ENCODE peak calls at places on chromosomes 4 and X, in nine cellular contexts. H is B cell, F is right lobe of liver, Y is astrocyte of the spinal cord, E is nephron progenitor cell, Q is WTC11, Z is right atrium auricular region, C is mesothelial cell of epicardium, W is hepatocyte. B is an unnamed sample.

GRCh38 chrX:25156323-25156722 is 140.6 kb upstream of the ARX start:
- DNase-seq in H (no peak), F (no peak), Y (peak), E (no peak), Q (no peak), Z (no peak), C (no peak), W (peak), B (no peak)

GRCh38 chr4:25531272-25531671 is 124.4 kb upstream of the SLC34A2 start:
- DNase-seq in H (no peak), F (no peak), Y (no peak), E (no peak), Q (no peak), Z (no peak), C (no peak), W (no peak), B (no peak)

GRCh38 chr4:114864060-114864459 is 249.4 kb downstream of the NDST4 start:
- DNase-seq in H (no peak), F (no peak), Y (no peak), E (no peak), Q (no peak), Z (no peak), C (no peak), W (no peak), B (no peak)

GRCh38 chr4:173937871-173938270 is 345.6 kb downstream of the FBXO8 start:
- DNase-seq in H (no peak), F (no peak), Y (no peak), E (no peak), Q (no peak), Z (no peak), C (no peak), W (no peak), B (no peak)

GRCh38 chr4:13919021-13919441 is 291.5 kb upstream of the BOD1L1 start:
- DNase-seq in H (no peak), F (no peak), Y (peak), E (no peak), Q (no peak), Z (no peak), C (no peak), W (peak), B (no peak)

GRCh38 chr4:176002007-176002623 is 63.5 kb upstream of the WDR17 start:
- DNase-seq in H (peak), F (peak), Y (no peak), E (peak), Q (peak), Z (no peak), C (no peak), W (peak), B (peak)

GRCh38 chr4:22324422-22324821 is 191.4 kb downstream of the ADGRA3 start:
- DNase-seq in H (no peak), F (no peak), Y (no peak), E (no peak), Q (no peak), Z (no peak), C (no peak), W (no peak), B (no peak)

GRCh38 chr4:5370286-5370685 is 319.0 kb downstream of the STK32B start:
- DNase-seq in H (no peak), F (no peak), Y (peak), E (no peak), Q (no peak), Z (peak), C (no peak), W (no peak), B (no peak)

GRCh38 chr4:3582091-3582475 is 49.9 kb upstream of the LRPAP1 start:
- DNase-seq in H (no peak), F (no peak), Y (no peak), E (no peak), Q (no peak), Z (no peak), C (no peak), W (no peak), B (no peak)

DNA sequence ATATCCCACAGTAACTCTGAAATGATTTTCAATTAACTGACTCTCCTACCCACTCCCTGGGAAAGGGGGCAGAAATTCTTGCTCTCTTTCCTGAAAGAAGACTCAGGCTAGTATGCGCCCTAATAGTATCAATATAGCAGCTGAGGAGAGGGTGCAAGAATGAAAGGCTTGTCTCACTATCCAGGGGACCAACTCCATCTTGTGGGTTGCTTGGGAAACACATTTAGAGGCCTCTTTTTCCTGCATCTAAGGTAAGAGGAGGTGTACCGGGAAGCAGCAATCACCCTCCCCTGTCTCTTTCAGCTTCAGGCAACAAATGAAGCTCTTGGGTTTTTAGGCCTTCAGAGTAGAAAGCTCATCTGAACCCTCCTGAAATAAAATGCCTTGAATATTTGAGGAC is 11.3 kb downstream of the TMEM255A start:
- DNase-seq in H (no peak), F (no peak), Y (no peak), E (no peak), Q (no peak), Z (no peak), C (no peak), W (no peak), B (peak)
- TF ChIP-seq CTCF in H (no peak), F (peak), Y (no peak), E (no peak), Q (no peak), Z (no peak), C (no peak), W (peak), B (no peak)

GRCh38 chrX:23436875-23437274 is 102.2 kb downstream of the PTCHD1 start:
- DNase-seq in H (no peak), F (no peak), Y (no peak), E (no peak), Q (peak), Z (no peak), C (no peak), W (no peak), B (no peak)

GRCh38 chrX:23434356-23434884 is 99.8 kb downstream of the PTCHD1 start:
- DNase-seq in H (no peak), F (no peak), Y (peak), E (no peak), Q (no peak), Z (peak), C (no peak), W (peak), B (peak)

GRCh38 chrX:23435108-23435507 is 100.5 kb downstream of the PTCHD1 start:
- DNase-seq in H (no peak), F (no peak), Y (peak), E (no peak), Q (no peak), Z (no peak), C (no peak), W (no peak), B (no peak)

DNA sequence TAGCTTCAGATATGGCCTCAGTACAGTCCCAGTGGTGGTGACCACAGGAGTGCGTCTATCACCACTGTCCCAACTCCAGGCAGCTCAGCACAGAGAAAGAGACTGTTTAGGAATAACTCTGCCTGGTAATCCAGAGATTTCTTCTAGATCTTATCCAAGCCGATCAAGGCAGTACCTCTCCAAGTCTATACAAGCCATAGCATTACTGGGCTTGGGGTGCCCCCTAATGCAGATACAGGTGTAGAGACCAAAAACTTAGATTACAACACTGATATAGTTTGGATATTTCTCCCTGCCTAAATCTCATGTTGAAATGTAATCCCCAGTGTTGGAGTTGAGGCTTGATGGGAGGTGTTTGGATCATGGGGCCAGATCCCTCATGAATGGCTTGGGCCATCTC is 100.9 kb downstream of the PTCHD1 start:
- DNase-seq in H (no peak), F (no peak), Y (no peak), E (no peak), Q (peak), Z (no peak), C (no peak), W (no peak), B (no peak)
- TF ChIP-seq CTCF in H (no peak), F (no peak), Y (no peak), E (no peak), Q (no peak), Z (no peak), C (no peak), W (peak), B (no peak)

DNA sequence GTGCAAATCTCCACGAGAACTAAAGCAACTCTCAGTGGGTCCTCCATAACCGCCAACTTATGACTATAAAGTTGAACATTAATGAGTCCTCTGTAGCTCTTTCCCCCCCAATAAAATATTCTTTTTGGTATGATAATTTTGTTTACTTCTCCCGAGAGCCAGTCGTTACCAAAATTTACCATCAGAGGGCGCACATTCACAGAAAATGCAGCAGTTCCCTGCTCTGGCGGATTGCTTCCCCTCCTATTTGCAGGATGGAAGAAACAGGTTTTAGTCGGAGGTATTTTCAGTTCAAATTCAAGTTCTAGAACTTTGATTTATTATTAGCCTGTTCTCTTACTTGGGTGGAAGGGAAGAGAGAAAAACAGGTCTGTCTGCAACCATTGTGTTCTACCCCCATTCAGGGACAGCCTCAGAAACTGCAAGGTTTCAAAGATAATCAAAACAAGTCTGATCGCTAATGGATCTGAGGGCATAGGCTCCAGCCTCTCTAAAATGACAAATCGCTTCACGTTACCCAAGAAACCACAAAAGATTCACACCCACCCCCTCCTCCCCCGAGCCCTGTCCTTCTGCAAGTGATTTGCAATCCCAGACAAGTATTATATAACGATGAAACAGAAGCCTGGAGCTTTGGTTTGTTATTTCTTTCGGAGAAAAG is 263.7 kb upstream of the RPS6KA3 start:
- DNase-seq in H (peak), F (no peak), Y (peak), E (peak), Q (peak), Z (peak), C (peak), W (peak), B (peak)
- TF ChIP-seq CTCF in H (peak), F (peak), Y (peak), E (peak), Q (peak), Z (peak), C (peak), W (peak), B (peak)

GRCh38 chr4:11739992-11740391 is 311.3 kb upstream of the HS3ST1 start:
- DNase-seq in H (no peak), F (no peak), Y (peak), E (no peak), Q (no peak), Z (no peak), C (no peak), W (no peak), B (no peak)

GRCh38 chr4:11746734-11747133 is 318.0 kb upstream of the HS3ST1 start:
- DNase-seq in H (no peak), F (no peak), Y (no peak), E (no peak), Q (no peak), Z (no peak), C (no peak), W (no peak), B (no peak)

GRCh38 chr4:11743236-11743635 is 314.5 kb upstream of the HS3ST1 start:
- DNase-seq in H (no peak), F (no peak), Y (no peak), E (no peak), Q (no peak), Z (no peak), C (no peak), W (no peak), B (no peak)

GRCh38 chr4:11743961-11744360 is 315.3 kb upstream of the HS3ST1 start:
- DNase-seq in H (no peak), F (no peak), Y (no peak), E (no peak), Q (no peak), Z (no peak), C (no peak), W (no peak), B (no peak)

DNA sequence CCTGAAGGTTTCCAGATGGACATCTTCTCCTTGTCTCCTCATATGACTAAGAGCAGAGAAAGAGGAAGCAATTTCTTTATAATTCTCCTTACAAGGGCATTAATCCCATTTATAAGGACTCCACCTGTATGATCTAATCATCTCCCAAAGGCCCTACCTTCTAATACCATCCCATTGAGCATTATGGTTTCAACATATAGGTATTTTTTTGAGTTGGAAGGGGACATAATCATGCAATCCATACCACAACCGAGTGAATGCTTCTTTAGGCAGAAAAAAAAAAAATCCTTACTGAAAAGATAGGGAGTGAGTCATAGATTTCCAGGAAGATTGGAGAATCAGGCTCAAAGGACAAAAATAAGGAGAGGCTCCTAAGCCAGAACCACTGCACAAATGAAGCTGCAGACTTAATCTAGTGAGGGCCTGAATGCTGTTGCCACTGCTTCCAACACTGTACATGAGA is 312.5 kb upstream of the HS3ST1 start:
- DNase-seq in H (no peak), F (no peak), Y (no peak), E (no peak), Q (no peak), Z (no peak), C (no peak), W (no peak), B (no peak)
- TF ChIP-seq CTCF in H (no peak), F (no peak), Y (no peak), E (no peak), Q (no peak), Z (no peak), C (no peak), W (no peak), B (no peak)

B was measured in Calu3.